ENCODE peak calls at places on chromosomes 5 and 9, in four cellular contexts. One of them, this sample, is unnamed.
A peak's percentile ranks its signal among the peaks of the same experiment; 100 is the strongest.

GRCh38 chr9:33458444-33458843 is 11.1 kb upstream of the AQP3 start:
- DNase-seq in type B pancreatic cell: no peak
- DNase-seq in nephron progenitor cell: no peak
- DNase-seq in transverse colon: no peak
- DNase-seq in this sample: peak; percentile 40

GRCh38 chr9:121138973-121139372 is 62.7 kb downstream of the RAB14 start:
- DNase-seq in type B pancreatic cell: no peak
- DNase-seq in nephron progenitor cell: no peak
- DNase-seq in transverse colon: no peak
- DNase-seq in this sample: no peak

GRCh38 chr5:159003045-159004030 is 96.4 kb downstream of the EBF1 start:
- DNase-seq in type B pancreatic cell: no peak
- DNase-seq in nephron progenitor cell: no peak
- DNase-seq in transverse colon: no peak
- DNase-seq in this sample: peak; percentile 51

GRCh38 chr5:148104226-148104625 is 40.4 kb downstream of the SPINK5 start:
- DNase-seq in type B pancreatic cell: no peak
- DNase-seq in nephron progenitor cell: no peak
- DNase-seq in transverse colon: no peak
- DNase-seq in this sample: no peak

GRCh38 chr5:83899351-83899970 is 178.8 kb upstream of the HAPLN1 start:
- DNase-seq in type B pancreatic cell: no peak
- DNase-seq in nephron progenitor cell: no peak
- DNase-seq in transverse colon: no peak
- DNase-seq in this sample: peak; percentile 79

GRCh38 chr9:20292002-20292401 is 330.3 kb downstream of the MLLT3 start:
- DNase-seq in type B pancreatic cell: no peak
- DNase-seq in nephron progenitor cell: no peak
- DNase-seq in transverse colon: no peak
- DNase-seq in this sample: peak; percentile 45

GRCh38 chr5:114319821-114320220 is 42.0 kb upstream of the KCNN2 start:
- DNase-seq in type B pancreatic cell: no peak
- DNase-seq in nephron progenitor cell: no peak
- DNase-seq in transverse colon: no peak
- DNase-seq in this sample: no peak

GRCh38 chr5:1204693-1205242 is 3.4 kb downstream of the SLC6A19 start:
- DNase-seq in type B pancreatic cell: no peak
- DNase-seq in nephron progenitor cell: peak; percentile 52
- DNase-seq in transverse colon: no peak
- DNase-seq in this sample: peak; percentile 10

GRCh38 chr9:4762108-4762888 is 21.3 kb upstream of the AK3 start:
- DNase-seq in type B pancreatic cell: no peak
- DNase-seq in nephron progenitor cell: peak; percentile 72
- DNase-seq in transverse colon: peak; percentile 89
- DNase-seq in this sample: peak; percentile 82

GRCh38 chr5:61964199-61964598 is 341.8 kb upstream of the KIF2A start:
- DNase-seq in type B pancreatic cell: no peak
- DNase-seq in nephron progenitor cell: no peak
- DNase-seq in transverse colon: no peak
- DNase-seq in this sample: peak; percentile 85

GRCh38 chr5:6188344-6188743 is 190.0 kb downstream of the MED10 start:
- DNase-seq in type B pancreatic cell: no peak
- DNase-seq in nephron progenitor cell: no peak
- DNase-seq in transverse colon: no peak
- DNase-seq in this sample: no peak

GRCh38 chr5:37576496-37576895 is 197.4 kb downstream of the WDR70 start:
- DNase-seq in type B pancreatic cell: no peak
- DNase-seq in nephron progenitor cell: no peak
- DNase-seq in transverse colon: no peak
- DNase-seq in this sample: no peak

GRCh38 chr9:120392245-120392644 is 187.7 kb downstream of the CDK5RAP2 start:
- DNase-seq in type B pancreatic cell: no peak
- DNase-seq in nephron progenitor cell: no peak
- DNase-seq in transverse colon: no peak
- DNase-seq in this sample: no peak

GRCh38 chr5:9239626-9240025 is 306.2 kb downstream of the SEMA5A start:
- DNase-seq in type B pancreatic cell: no peak
- DNase-seq in nephron progenitor cell: no peak
- DNase-seq in transverse colon: no peak
- DNase-seq in this sample: peak; percentile 59

GRCh38 chr5:68368686-68369359 is 153.3 kb downstream of the PIK3R1 start:
- DNase-seq in type B pancreatic cell: no peak
- DNase-seq in nephron progenitor cell: no peak
- DNase-seq in transverse colon: no peak
- DNase-seq in this sample: peak; percentile 44

GRCh38 chr5:15798006-15798405 is 298.0 kb downstream of the FBXL7 start:
- DNase-seq in type B pancreatic cell: no peak
- DNase-seq in nephron progenitor cell: no peak
- DNase-seq in transverse colon: no peak
- DNase-seq in this sample: no peak

GRCh38 chr9:90870646-90871326 is 69.2 kb downstream of the SYK start:
- DNase-seq in type B pancreatic cell: no peak
- DNase-seq in nephron progenitor cell: peak; percentile 36
- DNase-seq in transverse colon: peak; percentile 37
- DNase-seq in this sample: peak; percentile 61

GRCh38 chr9:90919883-90920282 is 118.3 kb downstream of the SYK start:
- DNase-seq in type B pancreatic cell: no peak
- DNase-seq in nephron progenitor cell: no peak
- DNase-seq in transverse colon: no peak
- DNase-seq in this sample: no peak

GRCh38 chr5:100595152-100595811 is 60.1 kb downstream of the FAM174A start:
- DNase-seq in type B pancreatic cell: no peak
- DNase-seq in nephron progenitor cell: no peak
- DNase-seq in transverse colon: peak; percentile 12
- DNase-seq in this sample: peak; percentile 97

GRCh38 chr9:4921449-4921848 is 63.6 kb upstream of the JAK2 start:
- DNase-seq in type B pancreatic cell: no peak
- DNase-seq in nephron progenitor cell: no peak
- DNase-seq in transverse colon: no peak
- DNase-seq in this sample: no peak

GRCh38 chr9:115400801-115401200 is 282.8 kb upstream of the TNC start:
- DNase-seq in type B pancreatic cell: no peak
- DNase-seq in nephron progenitor cell: no peak
- DNase-seq in transverse colon: no peak
- DNase-seq in this sample: peak; percentile 90

GRCh38 chr9:95116820-95117204 is 200.7 kb downstream of the FANCC start:
- DNase-seq in type B pancreatic cell: no peak
- DNase-seq in nephron progenitor cell: no peak
- DNase-seq in transverse colon: no peak
- DNase-seq in this sample: no peak

GRCh38 chr5:77225531-77225930 is 15.1 kb downstream of the PDE8B start:
- DNase-seq in type B pancreatic cell: no peak
- DNase-seq in nephron progenitor cell: no peak
- DNase-seq in transverse colon: no peak
- DNase-seq in this sample: no peak

GRCh38 chr9:83934569-83935275 is 13.5 kb upstream of the KIF27 start:
- DNase-seq in type B pancreatic cell: no peak
- DNase-seq in nephron progenitor cell: no peak
- DNase-seq in transverse colon: no peak
- DNase-seq in this sample: peak; percentile 68

GRCh38 chr5:76269259-76269958 is 133.7 kb upstream of the IQGAP2 start:
- DNase-seq in type B pancreatic cell: no peak
- DNase-seq in nephron progenitor cell: no peak
- DNase-seq in transverse colon: no peak
- DNase-seq in this sample: peak; percentile 10

GRCh38 chr9:108205276-108205675 is 650.5 kb downstream of the ACTL7B start:
- DNase-seq in type B pancreatic cell: no peak
- DNase-seq in nephron progenitor cell: no peak
- DNase-seq in transverse colon: no peak
- DNase-seq in this sample: no peak

GRCh38 chr9:14661421-14662059 is 31.7 kb downstream of the ZDHHC21 start:
- DNase-seq in type B pancreatic cell: no peak
- DNase-seq in nephron progenitor cell: no peak
- DNase-seq in transverse colon: no peak
- DNase-seq in this sample: peak; percentile 15

GRCh38 chr9:128575921-128576320 is 23.5 kb downstream of the SPTAN1 start:
- DNase-seq in type B pancreatic cell: no peak
- DNase-seq in nephron progenitor cell: no peak
- DNase-seq in transverse colon: no peak
- DNase-seq in this sample: peak; percentile 73

DNA sequence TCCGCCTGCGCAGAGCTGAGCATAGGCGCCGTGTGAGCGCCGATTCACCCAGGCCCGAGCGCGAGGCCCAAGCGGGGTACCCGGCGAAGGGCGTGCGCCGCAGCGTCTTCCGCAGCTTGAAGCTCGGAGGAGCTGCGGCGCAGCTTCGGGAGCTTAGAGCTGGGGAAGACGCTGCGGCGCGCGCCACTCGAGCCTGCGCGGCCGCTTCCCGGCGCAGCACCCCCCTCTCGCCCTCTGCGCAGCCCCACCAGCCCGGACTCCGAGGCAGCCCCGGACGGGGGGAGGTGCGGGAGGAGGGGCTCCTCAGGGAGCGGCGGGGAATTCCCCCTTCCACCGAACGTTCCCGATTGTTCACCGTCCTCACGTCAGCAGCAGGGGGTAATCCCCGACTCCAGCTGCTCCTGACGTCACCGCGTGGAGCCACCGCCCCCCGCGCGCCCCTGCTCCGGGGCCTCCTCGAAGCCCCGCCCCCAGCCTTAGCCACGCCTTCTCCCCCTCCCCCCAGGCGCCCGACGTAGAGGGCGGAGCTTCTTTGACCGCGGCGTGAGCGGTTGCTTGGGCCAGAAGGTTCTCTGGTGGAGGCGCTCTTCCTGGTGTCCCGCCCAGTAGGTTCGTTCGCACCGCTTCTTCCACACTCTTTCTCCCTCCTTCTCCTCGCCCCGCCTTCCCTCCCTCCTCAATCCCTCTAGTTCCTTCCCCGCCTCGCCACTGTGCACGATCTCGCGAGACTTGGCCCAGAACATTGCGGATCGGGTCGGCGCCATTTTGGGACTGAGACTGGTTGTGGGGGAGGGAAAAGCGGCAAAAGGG is at the start of gene GPBP1:
- DNase-seq in type B pancreatic cell: peak; percentile 98
- DNase-seq in nephron progenitor cell: peak; percentile 98
- DNase-seq in transverse colon: peak; percentile 99
- DNase-seq in this sample: peak; percentile 99
- TF ChIP-seq CTCF in type B pancreatic cell: no peak
- TF ChIP-seq CTCF in nephron progenitor cell: no peak
- TF ChIP-seq CTCF in transverse colon: peak; percentile 12
- TF ChIP-seq CTCF in this sample: no peak

GRCh38 chr9:127474592-127474991 is 23.3 kb downstream of the LRSAM1 start:
- DNase-seq in type B pancreatic cell: no peak
- DNase-seq in nephron progenitor cell: no peak
- DNase-seq in transverse colon: no peak
- DNase-seq in this sample: no peak
- TF ChIP-seq CTCF in type B pancreatic cell: no peak
- TF ChIP-seq CTCF in nephron progenitor cell: no peak
- TF ChIP-seq CTCF in transverse colon: no peak
- TF ChIP-seq CTCF in this sample: no peak

DNA sequence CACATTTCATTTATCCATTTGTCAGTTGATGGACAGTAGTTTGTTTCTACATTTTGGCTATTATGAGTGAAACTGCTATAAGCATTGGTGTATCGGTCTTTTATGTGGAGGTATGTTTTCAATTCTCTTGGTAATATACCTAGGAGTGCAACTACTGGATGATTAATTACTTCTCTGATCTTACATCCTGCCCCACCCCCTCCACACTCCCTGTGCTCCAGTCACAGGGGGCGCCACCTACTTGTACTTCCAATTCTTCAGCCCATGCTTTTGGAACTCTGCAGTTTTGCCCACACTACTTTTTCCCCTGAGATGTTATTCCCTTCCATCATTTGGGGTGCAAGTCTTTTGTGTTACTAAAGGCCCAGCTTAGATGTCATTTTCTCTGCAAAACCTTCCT is 42.0 kb downstream of the SEC61B start:
- DNase-seq in type B pancreatic cell: no peak
- DNase-seq in nephron progenitor cell: peak; percentile 8
- DNase-seq in transverse colon: no peak
- DNase-seq in this sample: no peak
- TF ChIP-seq CTCF in type B pancreatic cell: no peak
- TF ChIP-seq CTCF in nephron progenitor cell: no peak
- TF ChIP-seq CTCF in transverse colon: no peak
- TF ChIP-seq CTCF in this sample: peak; percentile 19

DNA sequence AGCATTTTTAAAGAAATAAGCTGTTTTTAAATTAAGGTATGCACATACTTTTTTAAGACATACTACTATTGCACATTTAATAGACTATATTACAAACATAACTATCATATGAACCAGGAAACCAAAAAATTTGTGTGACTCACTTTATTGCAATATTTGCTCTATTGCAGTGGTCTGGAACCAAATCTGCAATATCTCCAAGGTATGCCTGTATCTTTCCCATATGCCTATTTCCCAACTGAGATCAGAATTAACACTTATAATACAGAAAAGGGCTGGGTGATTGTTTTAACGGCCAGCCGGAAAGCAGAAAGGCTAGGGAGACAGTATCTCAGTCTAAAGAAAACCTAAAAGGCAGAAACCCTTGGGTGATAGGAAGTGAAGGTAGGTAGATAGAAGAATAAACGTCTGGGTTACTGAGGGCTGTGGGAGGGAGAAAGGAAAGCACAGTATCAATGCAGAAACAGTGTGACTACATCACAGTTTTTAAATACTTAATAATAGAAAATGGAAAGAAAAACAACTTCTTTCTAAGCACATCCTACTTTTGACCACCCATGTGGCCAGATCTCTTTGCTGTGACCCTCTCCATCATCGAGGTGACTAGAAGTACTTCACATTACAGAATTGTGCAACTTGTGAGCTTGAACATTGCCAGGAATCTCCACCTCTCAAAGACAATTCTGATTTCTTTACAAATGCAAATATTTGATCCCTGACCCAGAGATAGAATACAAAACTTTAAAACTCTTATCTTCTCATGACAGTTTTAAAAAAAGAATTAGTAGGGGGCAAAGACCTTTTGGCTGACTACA is 126.4 kb downstream of the LPAR1 start:
- DNase-seq in type B pancreatic cell: no peak
- DNase-seq in nephron progenitor cell: no peak
- DNase-seq in transverse colon: no peak
- DNase-seq in this sample: peak; percentile 89
- TF ChIP-seq CTCF in type B pancreatic cell: no peak
- TF ChIP-seq CTCF in nephron progenitor cell: no peak
- TF ChIP-seq CTCF in transverse colon: no peak
- TF ChIP-seq CTCF in this sample: no peak

GRCh38 chr5:22889714-22890113 is 36.6 kb upstream of the CDH12 start:
- DNase-seq in type B pancreatic cell: no peak
- DNase-seq in nephron progenitor cell: no peak
- DNase-seq in transverse colon: no peak
- DNase-seq in this sample: no peak
- TF ChIP-seq CTCF in type B pancreatic cell: peak; percentile 44
- TF ChIP-seq CTCF in nephron progenitor cell: no peak
- TF ChIP-seq CTCF in transverse colon: no peak
- TF ChIP-seq CTCF in this sample: no peak

This sample was measured in fibroblast of lung.